ENCODE peak calls at places on chromosomes 6 and 20, in six cellular contexts. One of them, this sample, is unnamed.

GRCh38 chr20:18780731-18781130 is 32.9 kb upstream of the SCP2D1 start:
- DNase-seq in upper lobe of right lung: no peak
- DNase-seq in NB4: no peak
- DNase-seq in AG09309: no peak
- DNase-seq in heart right ventricle: no peak
- DNase-seq in cardiac muscle cell: no peak
- DNase-seq in this sample: no peak

GRCh38 chr6:142459267-142459666 is 157.5 kb downstream of the ADGRG6 start:
- DNase-seq in upper lobe of right lung: no peak
- DNase-seq in NB4: no peak
- DNase-seq in AG09309: no peak
- DNase-seq in heart right ventricle: no peak
- DNase-seq in cardiac muscle cell: no peak
- DNase-seq in this sample: no peak

GRCh38 chr20:48178607-48179006 is 393.3 kb upstream of the SULF2 start:
- DNase-seq in upper lobe of right lung: no peak
- DNase-seq in NB4: no peak
- DNase-seq in AG09309: no peak
- DNase-seq in heart right ventricle: no peak
- DNase-seq in cardiac muscle cell: no peak
- DNase-seq in this sample: no peak

GRCh38 chr20:61274326-61274725 is 22.3 kb downstream of the CDH4 start:
- DNase-seq in upper lobe of right lung: no peak
- DNase-seq in NB4: no peak
- DNase-seq in AG09309: no peak
- DNase-seq in heart right ventricle: no peak
- DNase-seq in cardiac muscle cell: no peak
- DNase-seq in this sample: no peak

GRCh38 chr6:31878761-31879542 is at the start of gene SLC44A4:
- DNase-seq in upper lobe of right lung: peak; percentile 69
- DNase-seq in NB4: no peak
- DNase-seq in AG09309: no peak
- DNase-seq in heart right ventricle: no peak
- DNase-seq in cardiac muscle cell: no peak
- DNase-seq in this sample: no peak

GRCh38 chr6:144195671-144196070 is 45.4 kb downstream of the STX11 start:
- DNase-seq in upper lobe of right lung: no peak
- DNase-seq in NB4: no peak
- DNase-seq in AG09309: no peak
- DNase-seq in heart right ventricle: no peak
- DNase-seq in cardiac muscle cell: no peak
- DNase-seq in this sample: no peak

GRCh38 chr6:17429381-17430061 is 36.1 kb downstream of the CAP2 start:
- DNase-seq in upper lobe of right lung: no peak
- DNase-seq in NB4: no peak
- DNase-seq in AG09309: no peak
- DNase-seq in heart right ventricle: no peak
- DNase-seq in cardiac muscle cell: no peak
- DNase-seq in this sample: no peak

GRCh38 chr6:47371875-47372255 is 62.2 kb upstream of the TNFRSF21 start:
- DNase-seq in upper lobe of right lung: no peak
- DNase-seq in NB4: no peak
- DNase-seq in AG09309: no peak
- DNase-seq in heart right ventricle: no peak
- DNase-seq in cardiac muscle cell: no peak
- DNase-seq in this sample: no peak

GRCh38 chr6:42532038-42532669 is 31.7 kb upstream of the UBR2 start:
- DNase-seq in upper lobe of right lung: no peak
- DNase-seq in NB4: peak; percentile 86
- DNase-seq in AG09309: no peak
- DNase-seq in heart right ventricle: no peak
- DNase-seq in cardiac muscle cell: peak; percentile 77
- DNase-seq in this sample: no peak

GRCh38 chr6:138752017-138752416 is 21.6 kb upstream of the CCDC28A start:
- DNase-seq in upper lobe of right lung: no peak
- DNase-seq in NB4: peak; percentile 18
- DNase-seq in AG09309: no peak
- DNase-seq in heart right ventricle: no peak
- DNase-seq in cardiac muscle cell: no peak
- DNase-seq in this sample: no peak

GRCh38 chr20:5843054-5843731 is 93.0 kb downstream of the SHLD1 start:
- DNase-seq in upper lobe of right lung: no peak
- DNase-seq in NB4: peak; percentile 55
- DNase-seq in AG09309: no peak
- DNase-seq in heart right ventricle: no peak
- DNase-seq in cardiac muscle cell: no peak
- DNase-seq in this sample: no peak

GRCh38 chr6:67768972-67769371 is 866.1 kb upstream of the ADGRB3 start:
- DNase-seq in upper lobe of right lung: no peak
- DNase-seq in NB4: no peak
- DNase-seq in AG09309: no peak
- DNase-seq in heart right ventricle: no peak
- DNase-seq in cardiac muscle cell: no peak
- DNase-seq in this sample: no peak

GRCh38 chr6:110756817-110757216 is 58.5 kb downstream of the CDK19 start:
- DNase-seq in upper lobe of right lung: no peak
- DNase-seq in NB4: peak; percentile 11
- DNase-seq in AG09309: no peak
- DNase-seq in heart right ventricle: no peak
- DNase-seq in cardiac muscle cell: no peak
- DNase-seq in this sample: no peak

GRCh38 chr6:18447552-18447951 is 60.4 kb downstream of the RNF144B start:
- DNase-seq in upper lobe of right lung: no peak
- DNase-seq in NB4: no peak
- DNase-seq in AG09309: no peak
- DNase-seq in heart right ventricle: no peak
- DNase-seq in cardiac muscle cell: no peak
- DNase-seq in this sample: no peak

GRCh38 chr6:16761469-16762264 is 407 bp upstream of the ATXN1 start:
- DNase-seq in upper lobe of right lung: peak; percentile 94
- DNase-seq in NB4: peak; percentile 95
- DNase-seq in AG09309: peak; percentile 66
- DNase-seq in heart right ventricle: peak; percentile 84
- DNase-seq in cardiac muscle cell: peak; percentile 95
- DNase-seq in this sample: peak; percentile 77

GRCh38 chr20:47843886-47844567 is 58.7 kb upstream of the SULF2 start:
- DNase-seq in upper lobe of right lung: no peak
- DNase-seq in NB4: peak; percentile 30
- DNase-seq in AG09309: no peak
- DNase-seq in heart right ventricle: no peak
- DNase-seq in cardiac muscle cell: no peak
- DNase-seq in this sample: no peak

GRCh38 chr6:43665376-43665775 is 20.5 kb downstream of the RSPH9 start:
- DNase-seq in upper lobe of right lung: no peak
- DNase-seq in NB4: no peak
- DNase-seq in AG09309: no peak
- DNase-seq in heart right ventricle: no peak
- DNase-seq in cardiac muscle cell: no peak
- DNase-seq in this sample: no peak

GRCh38 chr6:151389640-151390275 is 1.6 kb downstream of the ZBTB2 start:
- DNase-seq in upper lobe of right lung: peak; percentile 74
- DNase-seq in NB4: peak; percentile 82
- DNase-seq in AG09309: peak; percentile 48
- DNase-seq in heart right ventricle: peak; percentile 66
- DNase-seq in cardiac muscle cell: peak; percentile 51
- DNase-seq in this sample: no peak

GRCh38 chr6:20234136-20234535 is 21.9 kb upstream of the MBOAT1 start:
- DNase-seq in upper lobe of right lung: no peak
- DNase-seq in NB4: no peak
- DNase-seq in AG09309: no peak
- DNase-seq in heart right ventricle: no peak
- DNase-seq in cardiac muscle cell: no peak
- DNase-seq in this sample: no peak

DNA sequence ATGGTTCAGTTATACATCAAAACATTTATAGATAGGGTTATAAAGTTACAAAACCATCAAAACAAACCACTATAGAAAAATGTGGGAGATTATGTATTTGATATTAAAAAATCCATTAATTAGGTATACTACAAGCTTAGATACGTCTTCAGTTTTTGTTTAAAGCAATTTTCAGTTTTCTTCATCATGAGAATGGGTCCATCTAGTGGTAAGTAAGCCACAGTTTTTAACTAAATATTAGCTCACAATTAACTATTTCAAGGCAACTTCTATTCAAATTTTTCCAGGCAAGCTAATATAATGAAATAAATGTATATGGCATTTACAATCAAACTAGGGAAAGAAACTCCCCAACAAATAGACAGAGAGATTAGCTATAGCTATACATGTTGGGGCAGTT is 44.4 kb downstream of the RNGTT start:
- DNase-seq in upper lobe of right lung: no peak
- DNase-seq in NB4: no peak
- DNase-seq in AG09309: no peak
- DNase-seq in heart right ventricle: no peak
- DNase-seq in cardiac muscle cell: no peak
- DNase-seq in this sample: no peak
- TF ChIP-seq CTCF in upper lobe of right lung: peak; percentile 17
- TF ChIP-seq CTCF in NB4: no peak
- TF ChIP-seq CTCF in AG09309: peak; percentile 13
- TF ChIP-seq CTCF in heart right ventricle: no peak
- TF ChIP-seq CTCF in cardiac muscle cell: peak; percentile 39
- TF ChIP-seq CTCF in this sample: peak; percentile 26

DNA sequence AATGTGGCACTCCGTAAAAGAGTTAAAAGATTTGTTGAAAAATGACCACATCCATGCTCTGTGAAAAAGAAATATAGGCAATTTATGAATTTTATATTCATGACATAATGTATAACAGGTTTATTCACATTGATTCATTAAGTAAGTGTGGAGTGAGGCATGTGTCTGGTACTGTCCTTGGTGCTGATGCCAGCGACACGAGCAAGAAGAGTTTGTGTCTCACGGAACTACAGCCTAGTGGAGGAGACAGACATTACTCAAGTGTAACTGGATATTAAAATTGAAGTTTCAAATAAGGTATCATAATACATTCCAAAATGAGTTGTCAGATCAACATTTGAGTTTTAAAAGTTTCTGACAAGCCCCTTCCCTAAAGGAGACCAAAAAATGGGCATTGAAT is 158.2 kb upstream of the PRND start:
- DNase-seq in upper lobe of right lung: no peak
- DNase-seq in NB4: peak; percentile 64
- DNase-seq in AG09309: no peak
- DNase-seq in heart right ventricle: no peak
- DNase-seq in cardiac muscle cell: peak; percentile 64
- DNase-seq in this sample: peak; percentile 29
- TF ChIP-seq CTCF in upper lobe of right lung: no peak
- TF ChIP-seq CTCF in NB4: no peak
- TF ChIP-seq CTCF in AG09309: no peak
- TF ChIP-seq CTCF in heart right ventricle: peak; percentile 7
- TF ChIP-seq CTCF in cardiac muscle cell: peak; percentile 32
- TF ChIP-seq CTCF in this sample: peak; percentile 34

GRCh38 chr20:21294755-21295154 is 8.4 kb upstream of the XRN2 start:
- DNase-seq in upper lobe of right lung: no peak
- DNase-seq in NB4: no peak
- DNase-seq in AG09309: no peak
- DNase-seq in heart right ventricle: no peak
- DNase-seq in cardiac muscle cell: no peak
- DNase-seq in this sample: no peak
- TF ChIP-seq CTCF in upper lobe of right lung: no peak
- TF ChIP-seq CTCF in NB4: no peak
- TF ChIP-seq CTCF in AG09309: no peak
- TF ChIP-seq CTCF in heart right ventricle: no peak
- TF ChIP-seq CTCF in cardiac muscle cell: no peak
- TF ChIP-seq CTCF in this sample: no peak

GRCh38 chr20:59780494-59781185 is 152.8 kb downstream of the SYCP2 start:
- DNase-seq in upper lobe of right lung: no peak
- DNase-seq in NB4: no peak
- DNase-seq in AG09309: no peak
- DNase-seq in heart right ventricle: no peak
- DNase-seq in cardiac muscle cell: no peak
- DNase-seq in this sample: no peak
- TF ChIP-seq CTCF in upper lobe of right lung: no peak
- TF ChIP-seq CTCF in NB4: no peak
- TF ChIP-seq CTCF in AG09309: no peak
- TF ChIP-seq CTCF in heart right ventricle: no peak
- TF ChIP-seq CTCF in cardiac muscle cell: no peak
- TF ChIP-seq CTCF in this sample: no peak

DNA sequence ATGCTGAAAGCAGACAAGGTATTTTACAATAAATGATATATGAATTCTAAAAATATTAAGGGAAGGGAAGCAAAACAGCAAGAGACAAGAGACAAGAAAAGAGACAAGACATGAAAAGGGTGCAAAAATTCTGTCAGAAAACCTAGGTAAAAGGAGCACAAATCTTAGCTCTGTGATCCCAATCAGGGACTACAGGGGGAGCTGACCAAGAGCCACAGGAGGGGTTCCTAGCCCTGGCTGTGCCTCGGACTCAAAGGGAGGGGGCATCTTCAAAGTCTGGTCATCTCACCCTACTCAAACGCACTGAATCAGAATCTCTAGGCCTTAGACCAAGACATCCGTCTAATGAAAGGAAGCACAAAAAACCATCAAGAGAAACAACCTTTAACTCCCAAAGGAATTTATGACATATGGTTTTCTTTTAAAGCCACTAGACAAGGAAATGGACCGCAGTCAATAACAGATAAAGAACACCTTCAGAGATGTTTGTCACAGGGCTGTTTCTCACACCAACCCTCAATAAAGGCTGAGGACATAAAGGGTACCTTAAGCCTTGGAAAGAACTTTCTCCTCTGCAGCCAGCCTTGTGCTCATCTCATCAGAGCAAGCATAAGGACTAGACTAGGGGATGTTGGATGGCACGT is 130.4 kb upstream of the CDYL start:
- DNase-seq in upper lobe of right lung: no peak
- DNase-seq in NB4: no peak
- DNase-seq in AG09309: no peak
- DNase-seq in heart right ventricle: no peak
- DNase-seq in cardiac muscle cell: no peak
- DNase-seq in this sample: no peak
- TF ChIP-seq CTCF in upper lobe of right lung: no peak
- TF ChIP-seq CTCF in NB4: no peak
- TF ChIP-seq CTCF in AG09309: no peak
- TF ChIP-seq CTCF in heart right ventricle: no peak
- TF ChIP-seq CTCF in cardiac muscle cell: peak; percentile 10
- TF ChIP-seq CTCF in this sample: no peak

GRCh38 chr20:46088409-46089075 is 1.2 kb downstream of the NCOA5 start:
- DNase-seq in upper lobe of right lung: no peak
- DNase-seq in NB4: peak; percentile 46
- DNase-seq in AG09309: no peak
- DNase-seq in heart right ventricle: no peak
- DNase-seq in cardiac muscle cell: no peak
- DNase-seq in this sample: no peak
- TF ChIP-seq CTCF in upper lobe of right lung: no peak
- TF ChIP-seq CTCF in NB4: no peak
- TF ChIP-seq CTCF in AG09309: no peak
- TF ChIP-seq CTCF in heart right ventricle: no peak
- TF ChIP-seq CTCF in cardiac muscle cell: no peak
- TF ChIP-seq CTCF in this sample: no peak

This sample was measured in progenitor cell of endocrine pancreas.